ENCODE peak calls at places on chromosomes 11 and 22, in six cellular contexts. F, N, G, M, W and B are unnamed samples. For H3K9me3, the result is how much of the 10 kb centered on the place peaks cover.

GRCh38 chr11:117302228-117302627 is 11.1 kb downstream of the BACE1-AS start:
- DNase-seq in G (no peak), F (no peak), W (no peak), N (no peak), M (no peak), B (no peak)

GRCh38 chr22:41398921-41399320 is 17.2 kb downstream of the TEF start:
- DNase-seq in M (no peak), N (no peak), G (no peak), W (no peak), F (no peak), B (no peak)

GRCh38 chr11:15232496-15232895 is 117.8 kb downstream of the INSC start:
- DNase-seq in W (no peak), G (no peak), M (no peak), F (no peak), N (no peak), B (no peak)

GRCh38 chr22:39731881-39732555 is 161.5 kb downstream of the CACNA1I start:
- DNase-seq in N (no peak), M (no peak), F (no peak), G (no peak), W (no peak), B (no peak)

GRCh38 chr11:113179181-113179701 is 135.1 kb upstream of the TTC12 start:
- DNase-seq in M (no peak), N (no peak), G (no peak), W (no peak), F (no peak), B (no peak)

GRCh38 chr11:72844356-72844755 is 30.1 kb downstream of the ATG16L2 start:
- DNase-seq in M (peak), W (peak), N (no peak), F (no peak), G (no peak), B (no peak)

GRCh38 chr22:41619979-41620645 is 731 bp downstream of the DESI1 start:
- DNase-seq in N (no peak), W (no peak), G (peak), M (peak), F (peak), B (peak)

GRCh38 chr11:102604875-102605274 is 20.3 kb downstream of the MMP20 start:
- DNase-seq in G (no peak), N (no peak), W (no peak), M (no peak), F (no peak), B (no peak)

GRCh38 chr11:106961518-106961917 is 56.8 kb downstream of the GUCY1A2 start:
- DNase-seq in G (no peak), N (no peak), W (peak), M (no peak), F (no peak), B (no peak)

GRCh38 chr11:100636536-100636935 is 50.6 kb upstream of the ARHGAP42 start:
- DNase-seq in G (no peak), W (no peak), F (no peak), N (no peak), M (no peak), B (no peak)

GRCh38 chr11:3131330-3131941 is 33.7 kb downstream of the OSBPL5 start:
- DNase-seq in G (no peak), F (no peak), N (no peak), W (no peak), M (no peak), B (no peak)

GRCh38 chr11:24592342-24592741 is 95.5 kb downstream of the LUZP2 start:
- DNase-seq in G (no peak), F (no peak), N (no peak), M (no peak), W (peak), B (no peak)

GRCh38 chr11:68106165-68106940 is 14.8 kb downstream of the CHKA start:
- DNase-seq in W (no peak), M (no peak), G (no peak), N (no peak), F (peak), B (peak)

GRCh38 chr11:117412176-117412575 is 84.5 kb downstream of the CEP164 start:
- DNase-seq in N (no peak), G (no peak), W (no peak), F (no peak), M (no peak), B (no peak)

GRCh38 chr11:3189193-3189843 is 24.2 kb upstream of the OSBPL5 start:
- DNase-seq in F (no peak), W (no peak), G (no peak), N (no peak), M (no peak), B (peak)

GRCh38 chr11:61378713-61379313 is 13.6 kb upstream of the TMEM216 start:
- DNase-seq in N (peak), M (no peak), F (peak), G (peak), W (peak), B (no peak)

GRCh38 chr11:36635463-36635862 is 37.4 kb upstream of the RAG2 start:
- DNase-seq in N (no peak), M (no peak), G (no peak), F (no peak), W (no peak), B (no peak)
- TF ChIP-seq CTCF in N (no peak), M (no peak), G (no peak), F (no peak), W (no peak), B (no peak)

GRCh38 chr11:55497068-55497467 is 57.2 kb upstream of the OR4C15 start:
- DNase-seq in N (no peak), G (no peak), M (no peak), W (no peak), F (no peak), B (no peak)
- H3K9me3 ChIP-seq in N (under half), G (under half), M (under half), W (under half), F (under half), B (under half)

GRCh38 chr11:33912405-33913361 is 20.8 kb upstream of the LMO2 start:
- DNase-seq in F (no peak), W (peak), N (peak), G (no peak), M (no peak), B (no peak)
- TF ChIP-seq POLR2A in F (no peak), W (no peak), N (no peak), G (no peak), M (no peak), B (no peak)

GRCh38 chr11:6629573-6629891 is 10.3 kb upstream of the TPP1 start:
- DNase-seq in N (no peak), G (no peak), F (no peak), M (no peak), W (no peak), B (no peak)
- TF ChIP-seq CTCF in N (no peak), G (no peak), F (no peak), M (no peak), W (no peak), B (no peak)